ENCODE peak calls at places on chromosomes 13 and 19, in five cellular contexts. H is amniotic stem cell, P is tibial nerve, C is mucosa of descending colon, V is amniotic epithelial cell. E is an unnamed sample.

GRCh38 chr19:17300992-17301585 is 2.1 kb downstream of the ABHD8 start:
- DNase-seq in H (no peak), P (no peak), C (no peak), V (no peak), E (no peak)

GRCh38 chr19:13978306-13978705 is 26.0 kb downstream of the DCAF15 start:
- DNase-seq in H (no peak), P (peak), C (peak), V (peak), E (peak)

GRCh38 chr13:23960566-23961156 is 63.4 kb upstream of the C1QTNF9B start:
- DNase-seq in H (peak), P (no peak), C (peak), V (peak), E (peak)

GRCh38 chr13:36275190-36276002 is 22.2 kb downstream of the CCDC169 start:
- DNase-seq in H (peak), P (no peak), C (peak), V (peak), E (peak)

GRCh38 chr19:6737873-6738725 is 719 bp upstream of the GPR108 start:
- DNase-seq in H (peak), P (peak), C (peak), V (peak), E (peak)

GRCh38 chr19:47444388-47444821 is 25.1 kb upstream of the MEIS3 start:
- DNase-seq in H (no peak), P (no peak), C (no peak), V (no peak), E (no peak)

GRCh38 chr19:45777395-45777961 is 4.8 kb downstream of the DMPK start:
- DNase-seq in H (no peak), P (no peak), C (no peak), V (no peak), E (no peak)

GRCh38 chr19:35266149-35266903 is 2.4 kb upstream of the USF2 start:
- DNase-seq in H (no peak), P (peak), C (no peak), V (no peak), E (no peak)

GRCh38 chr13:110334256-110334655 is 27.2 kb downstream of the COL4A2 start:
- DNase-seq in H (no peak), P (no peak), C (no peak), V (peak), E (no peak)

GRCh38 chr19:7860902-7861618 is 13.1 kb downstream of the PRR36 start:
- DNase-seq in H (no peak), P (no peak), C (no peak), V (no peak), E (no peak)

GRCh38 chr13:112828082-112828699 is 138.4 kb downstream of the ATP11A start:
- DNase-seq in H (no peak), P (no peak), C (no peak), V (no peak), E (no peak)

GRCh38 chr13:91739751-91740150 is 341.3 kb downstream of the GPC5 start:
- DNase-seq in H (no peak), P (no peak), C (no peak), V (no peak), E (no peak)

GRCh38 chr13:112567161-112567862 is 20.6 kb downstream of the TUBGCP3 start:
- DNase-seq in H (no peak), P (no peak), C (no peak), V (no peak), E (no peak)

GRCh38 chr13:36030670-36031331 is 100.4 kb downstream of the DCLK1 start:
- DNase-seq in H (no peak), P (no peak), C (no peak), V (peak), E (peak)

GRCh38 chr13:85728831-85729230 is 70.4 kb downstream of the SLITRK6 start:
- DNase-seq in H (no peak), P (no peak), C (no peak), V (no peak), E (peak)

E was measured in fibroblast of mammary gland.